ENCODE peak calls at places on chromosomes 2 and 18, in nine cellular contexts. O, G, S, J, Y, Q, U, X and D are unnamed samples.
A peak's percentile ranks its signal among the peaks of the same experiment; 100 is the strongest.

GRCh38 chr2:30730736-30731135 is 76.5 kb downstream of the CAPN13 start:
- DNase-seq in O (no peak), G (no peak), S (no peak), J (no peak), Y (no peak), Q (no peak), U (no peak), X (no peak), D (no peak)

GRCh38 chr18:75106746-75107145 is 102.2 kb downstream of the PTGR3 start:
- DNase-seq in O (no peak), G (no peak), S (no peak), J (no peak), Y (no peak), Q (no peak), U (no peak), X (no peak), D (no peak)

GRCh38 chr2:231699006-231699405 is 9.3 kb upstream of the PTMA start:
- DNase-seq in O (peak; percentile 51), G (no peak), S (no peak), J (no peak), Y (peak; percentile 54), Q (no peak), U (no peak), X (no peak), D (no peak)

GRCh38 chr2:162091325-162092007 is 17.5 kb upstream of the DPP4 start:
- DNase-seq in O (peak; percentile 45), G (peak; percentile 23), S (no peak), J (peak; percentile 6), Y (no peak), Q (peak; percentile 53), U (no peak), X (no peak), D (peak; percentile 81)

GRCh38 chr2:227703280-227703732 is 14.5 kb downstream of the SLC19A3 start:
- DNase-seq in O (peak; percentile 49), G (peak; percentile 89), S (no peak), J (no peak), Y (no peak), Q (no peak), U (no peak), X (no peak), D (no peak)

GRCh38 chr2:55033921-55034320 is 16.3 kb downstream of the RTN4 start:
- DNase-seq in O (no peak), G (no peak), S (no peak), J (no peak), Y (no peak), Q (no peak), U (no peak), X (no peak), D (no peak)

GRCh38 chr18:389658-390357 is 110.7 kb downstream of the COLEC12 start:
- DNase-seq in O (no peak), G (no peak), S (no peak), J (no peak), Y (no peak), Q (no peak), U (no peak), X (no peak), D (no peak)

GRCh38 chr18:44130365-44130942 is 550.2 kb upstream of the SETBP1 start:
- DNase-seq in O (peak; percentile 64), G (peak; percentile 22), S (peak; percentile 34), J (no peak), Y (no peak), Q (peak; percentile 15), U (no peak), X (peak; percentile 79), D (peak; percentile 27)

GRCh38 chr2:223921204-223921603 is 23.9 kb downstream of the WDFY1 start:
- DNase-seq in O (no peak), G (no peak), S (no peak), J (no peak), Y (no peak), Q (no peak), U (no peak), X (no peak), D (no peak)

GRCh38 chr18:45081579-45082181 is 401.0 kb downstream of the SETBP1 start:
- DNase-seq in O (no peak), G (peak; percentile 17), S (no peak), J (no peak), Y (no peak), Q (no peak), U (no peak), X (no peak), D (no peak)

GRCh38 chr2:15159206-15159605 is 401.9 kb downstream of the NBAS start:
- DNase-seq in O (no peak), G (no peak), S (no peak), J (no peak), Y (no peak), Q (no peak), U (no peak), X (no peak), D (no peak)

GRCh38 chr2:84481702-84482101 is 22.6 kb upstream of the SUCLG1 start:
- DNase-seq in O (peak; percentile 66), G (no peak), S (peak; percentile 9), J (peak; percentile 4), Y (no peak), Q (no peak), U (peak; percentile 2), X (no peak), D (no peak)

GRCh38 chr2:236178921-236179652 is 10.9 kb upstream of the GBX2 start:
- DNase-seq in O (peak; percentile 50), G (peak; percentile 44), S (no peak), J (no peak), Y (no peak), Q (no peak), U (no peak), X (no peak), D (no peak)

GRCh38 chr2:191204443-191204842 is 40.8 kb upstream of the MYO1B start:
- DNase-seq in O (no peak), G (no peak), S (no peak), J (no peak), Y (no peak), Q (no peak), U (no peak), X (no peak), D (no peak)

GRCh38 chr2:193818801-193819499 is 1624.2 kb upstream of the TMEFF2 start:
- DNase-seq in O (no peak), G (no peak), S (no peak), J (no peak), Y (no peak), Q (no peak), U (no peak), X (no peak), D (no peak)